ENCODE peak calls at places on chromosome 9, in six cellular contexts. B is Panc1, P is lower lobe of right lung, D is right atrium auricular region, Z is D721Med, W is adrenal gland. Y is an unnamed sample.
A peak's percentile ranks its signal among the peaks of the same experiment; 100 is the strongest.

GRCh38 chr9:119868694-119869093 is 499.5 kb upstream of the BRINP1 start:
- DNase-seq in D (no peak), P (peak; percentile 61), W (no peak), Z (no peak), B (no peak), Y (no peak)

GRCh38 chr9:136654820-136655219 is 7.9 kb upstream of the EGFL7 start:
- DNase-seq in D (no peak), B (no peak), Z (no peak), W (no peak), P (no peak), Y (no peak)

GRCh38 chr9:109753308-109753707 is 26.7 kb upstream of the PALM2AKAP2 start:
- DNase-seq in W (no peak), P (no peak), Z (no peak), D (no peak), B (no peak), Y (no peak)

GRCh38 chr9:95726756-95727155 is 148.7 kb upstream of the ERCC6L2 start:
- DNase-seq in W (no peak), P (no peak), Z (no peak), B (peak; percentile 8), D (no peak), Y (no peak)

GRCh38 chr9:32258482-32258881 is 126.0 kb upstream of the ACO1 start:
- DNase-seq in D (no peak), B (no peak), W (no peak), P (no peak), Z (no peak), Y (no peak)

GRCh38 chr9:78559449-78559885 is 262.5 kb downstream of the PSAT1 start:
- DNase-seq in W (no peak), D (no peak), Z (no peak), P (no peak), B (no peak), Y (no peak)

GRCh38 chr9:99105152-99106043 is 485 bp downstream of the TGFBR1 start:
- DNase-seq in Z (no peak), P (peak; percentile 91), D (peak; percentile 83), B (no peak), W (peak; percentile 78), Y (peak; percentile 60)

GRCh38 chr9:17229945-17230560 is 95.2 kb downstream of the CNTLN start:
- DNase-seq in W (no peak), B (no peak), Z (no peak), P (no peak), D (no peak), Y (no peak)

GRCh38 chr9:109802491-109802890 is 22.5 kb downstream of the PALM2AKAP2 start:
- DNase-seq in P (no peak), B (no peak), Z (no peak), W (no peak), D (no peak), Y (no peak)

GRCh38 chr9:94681508-94681907 is 42.2 kb upstream of the FBP1 start:
- DNase-seq in W (peak; percentile 90), P (peak; percentile 83), Z (peak; percentile 51), D (peak; percentile 88), B (no peak), Y (peak; percentile 22)

GRCh38 chr9:27528886-27529315 is 713 bp downstream of the MOB3B start:
- DNase-seq in W (peak; percentile 45), Z (no peak), D (peak; percentile 70), P (peak; percentile 74), B (no peak), Y (peak; percentile 65)

GRCh38 chr9:122228906-122229837 is at the start of gene LHX6:
- DNase-seq in B (no peak), P (no peak), D (peak; percentile 44), W (no peak), Z (no peak), Y (no peak)

GRCh38 chr9:127796225-127796813 is 6.4 kb upstream of the FPGS start:
- DNase-seq in B (no peak), D (no peak), W (peak; percentile 89), P (peak; percentile 64), Z (no peak), Y (no peak)

GRCh38 chr9:127091526-127091925 is 30.9 kb downstream of the ANGPTL2 start:
- DNase-seq in P (no peak), B (no peak), Z (peak; percentile 7), W (no peak), D (no peak), Y (no peak)

GRCh38 chr9:122857810-122858209 is 29.4 kb upstream of the PDCL start:
- DNase-seq in B (no peak), D (no peak), Z (no peak), P (no peak), W (no peak), Y (no peak)

GRCh38 chr9:36008774-36009300 is 27.9 kb upstream of the RECK start:
- DNase-seq in P (peak; percentile 52), B (peak; percentile 64), D (peak; percentile 71), W (peak; percentile 83), Z (peak; percentile 54), Y (peak; percentile 20)

GRCh38 chr9:112421771-112422222 is 41.9 kb downstream of the HSDL2 start:
- DNase-seq in W (no peak), D (no peak), B (no peak), Z (no peak), P (no peak), Y (no peak)

GRCh38 chr9:112377087-112377486 is 2.8 kb upstream of the HSDL2 start:
- DNase-seq in B (no peak), W (no peak), D (no peak), P (no peak), Z (no peak), Y (no peak)

DNA sequence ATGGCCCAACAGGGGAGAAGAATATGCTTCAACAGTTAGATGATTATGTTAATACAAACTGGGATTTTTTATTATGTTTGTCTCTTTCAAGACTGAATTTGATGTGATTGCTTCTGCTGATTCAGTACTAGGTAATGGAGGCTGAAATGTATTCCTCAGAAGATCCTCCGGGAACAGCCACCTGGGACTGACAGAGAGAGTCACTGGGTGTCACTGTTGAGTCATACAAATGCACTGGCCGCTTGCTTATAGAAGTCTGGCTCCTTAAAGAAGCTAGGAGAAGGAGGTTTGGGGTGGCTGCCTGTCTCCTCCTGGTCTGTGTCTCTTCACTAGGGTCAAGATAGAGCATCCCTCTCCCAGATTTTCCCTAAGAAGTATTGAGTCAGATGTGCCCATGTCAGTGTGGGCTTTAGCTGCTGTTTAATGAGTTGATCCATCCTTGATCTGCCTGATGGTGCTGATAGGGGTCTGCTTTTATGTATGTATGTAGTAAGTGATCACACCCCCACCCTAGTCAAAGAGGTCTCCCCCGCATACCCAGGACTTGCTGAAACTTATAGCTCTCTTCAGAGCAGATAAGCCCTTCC is 773.4 kb downstream of the BRINP1 start:
- DNase-seq in W (peak; percentile 28), D (no peak), P (no peak), B (no peak), Z (no peak), Y (no peak)
- TF ChIP-seq CTCF in W (peak; percentile 7), D (peak; percentile 53), P (peak; percentile 38), B (peak; percentile 58), Z (peak; percentile 35), Y (no peak)

DNA sequence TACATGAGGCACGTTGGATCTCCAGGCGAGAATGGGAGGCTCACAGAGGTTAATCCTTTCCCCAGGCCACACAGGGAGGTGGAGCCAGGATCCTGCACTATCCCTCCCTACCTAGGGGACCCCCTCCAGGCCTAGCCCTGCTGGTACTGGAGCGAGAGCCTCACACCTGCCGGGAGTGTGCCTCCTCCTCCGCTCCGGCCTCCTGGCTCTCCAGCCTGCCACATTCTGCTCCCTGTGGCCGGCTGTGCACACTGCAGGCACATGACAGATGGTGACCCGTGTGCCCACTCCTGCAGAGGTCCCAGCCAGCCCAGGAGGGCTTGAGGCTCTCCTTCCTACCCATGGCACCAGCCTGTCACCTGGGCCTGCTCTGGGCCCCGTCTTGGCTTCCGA is 93.4 kb downstream of the RXRA start:
- DNase-seq in W (no peak), Z (peak; percentile 96), B (no peak), P (no peak), D (no peak), Y (no peak)
- TF ChIP-seq CTCF in W (no peak), Z (peak; percentile 39), B (peak; percentile 65), P (no peak), D (peak; percentile 27), Y (no peak)

GRCh38 chr9:130939405-130939941 is 426 bp upstream of the FIBCD1 start:
- DNase-seq in B (no peak), D (no peak), P (no peak), Z (no peak), W (no peak), Y (no peak)
- TF ChIP-seq CTCF in B (peak; percentile 50), D (no peak), P (peak; percentile 3), Z (no peak), W (no peak), Y (no peak)

GRCh38 chr9:83708515-83709158 is 879 bp upstream of the UBQLN1 start:
- DNase-seq in W (peak; percentile 84), B (no peak), P (peak; percentile 91), Z (no peak), D (peak; percentile 88), Y (no peak)
- TF ChIP-seq CTCF in W (no peak), B (peak; percentile 48), P (peak; percentile 22), Z (no peak), D (peak; percentile 38), Y (no peak)

GRCh38 chr9:85716031-85716877 is 25.5 kb downstream of the AGTPBP1 start:
- DNase-seq in W (no peak), Z (no peak), P (no peak), B (no peak), D (no peak), Y (no peak)
- TF ChIP-seq CTCF in W (no peak), Z (peak; percentile 10), P (peak; percentile 10), B (peak; percentile 27), D (peak; percentile 34), Y (no peak)